ENCODE peak calls at places on chromosomes 11 and 22, in nine cellular contexts. R is endothelial cell, M is dorsolateral prefrontal cortex, X is WTC11, C is left lobe of liver, U is neural crest cell, Q is amniotic stem cell, L is kidney epithelial cell, N is mesenchymal stem cell. A is an unnamed sample.

GRCh38 chr11:13126430-13126829 is 117.3 kb downstream of the RASSF10 start:
- DNase-seq in R (no peak), M (no peak), X (no peak), C (no peak), U (no peak), Q (peak), L (peak), N (peak), A (no peak)

GRCh38 chr11:17395978-17396377 is 7.5 kb upstream of the KCNJ11 start:
- DNase-seq in R (no peak), M (no peak), X (no peak), C (no peak), U (no peak), Q (no peak), L (no peak), N (no peak), A (no peak)

GRCh38 chr11:1982908-1983600 is 14.6 kb downstream of the H19 start:
- DNase-seq in R (no peak), M (no peak), X (no peak), C (no peak), U (no peak), Q (no peak), L (no peak), N (no peak), A (no peak)

GRCh38 chr11:8097926-8098325 is 16.9 kb downstream of the TUB start:
- DNase-seq in R (no peak), M (no peak), X (no peak), C (peak), U (no peak), Q (no peak), L (no peak), N (no peak), A (no peak)

GRCh38 chr11:725624-726202 is 19.7 kb downstream of the EPS8L2 start:
- DNase-seq in R (no peak), M (no peak), X (peak), C (no peak), U (no peak), Q (no peak), L (no peak), N (no peak), A (no peak)

GRCh38 chr22:34800265-34800664 is 265.7 kb upstream of the ISX start:
- DNase-seq in R (no peak), M (no peak), X (no peak), C (no peak), U (no peak), Q (peak), L (peak), N (peak), A (no peak)

GRCh38 chr22:37133304-37134018 is 16.3 kb downstream of the IL2RB start:
- DNase-seq in R (no peak), M (no peak), X (no peak), C (no peak), U (no peak), Q (no peak), L (no peak), N (no peak), A (no peak)

GRCh38 chr22:20439928-20440575 is 2.4 kb upstream of the SCARF2 start:
- DNase-seq in R (no peak), M (peak), X (no peak), C (no peak), U (no peak), Q (no peak), L (no peak), N (no peak), A (no peak)

GRCh38 chr11:64186205-64187165 is 514 bp downstream of the STIP1 start:
- DNase-seq in R (no peak), M (no peak), X (no peak), C (no peak), U (no peak), Q (no peak), L (no peak), N (peak), A (no peak)

GRCh38 chr11:119168471-119169271 is at the start of gene NLRX1:
- DNase-seq in R (peak), M (peak), X (peak), C (peak), U (peak), Q (peak), L (no peak), N (peak), A (peak)

GRCh38 chr11:78227906-78228305 is 39.2 kb downstream of the USP35 start:
- DNase-seq in R (no peak), M (no peak), X (no peak), C (peak), U (no peak), Q (no peak), L (no peak), N (no peak), A (no peak)

GRCh38 chr11:68685656-68686380 is 1.5 kb downstream of the GAL start:
- DNase-seq in R (no peak), M (no peak), X (no peak), C (no peak), U (no peak), Q (no peak), L (no peak), N (no peak), A (no peak)

GRCh38 chr11:60500276-60500935 is 7.8 kb downstream of the MS4A12 start:
- DNase-seq in R (no peak), M (no peak), X (no peak), C (no peak), U (no peak), Q (no peak), L (peak), N (no peak), A (peak)

GRCh38 chr11:70432065-70432464 is 33.7 kb downstream of the CTTN start:
- DNase-seq in R (no peak), M (no peak), X (no peak), C (no peak), U (no peak), Q (no peak), L (no peak), N (no peak), A (no peak)

GRCh38 chr11:8206251-8207079 is 37.6 kb upstream of the RIC3 start:
- DNase-seq in R (peak), M (peak), X (no peak), C (peak), U (no peak), Q (no peak), L (no peak), N (no peak), A (no peak)

GRCh38 chr11:62789576-62789975 is 2.2 kb downstream of the TMEM223 start:
- DNase-seq in R (no peak), M (no peak), X (no peak), C (no peak), U (no peak), Q (no peak), L (no peak), N (no peak), A (no peak)

GRCh38 chr11:704799-705645 is 1.0 kb upstream of the EPS8L2 start:
- DNase-seq in R (no peak), M (no peak), X (no peak), C (peak), U (no peak), Q (no peak), L (no peak), N (no peak), A (no peak)

GRCh38 chr11:79294845-79295520 is 145.8 kb downstream of the TENM4 start:
- DNase-seq in R (no peak), M (no peak), X (no peak), C (no peak), U (no peak), Q (no peak), L (no peak), N (no peak), A (no peak)

GRCh38 chr11:46247090-46247489 is 30.4 kb upstream of the CREB3L1 start:
- DNase-seq in R (no peak), M (no peak), X (no peak), C (no peak), U (no peak), Q (no peak), L (no peak), N (no peak), A (no peak)

GRCh38 chr11:11010624-11011127 is 152.8 kb upstream of the ZBED5 start:
- DNase-seq in R (peak), M (no peak), X (peak), C (peak), U (no peak), Q (no peak), L (no peak), N (peak), A (peak)

GRCh38 chr11:66044757-66045156 is 4.2 kb downstream of the GAL3ST3 start:
- DNase-seq in R (no peak), M (no peak), X (no peak), C (no peak), U (no peak), Q (no peak), L (no peak), N (no peak), A (no peak)

GRCh38 chr11:66971483-66971882 is 3.6 kb upstream of the C11orf86 start:
- DNase-seq in R (no peak), M (no peak), X (no peak), C (no peak), U (no peak), Q (no peak), L (no peak), N (peak), A (no peak)

GRCh38 chr11:17992916-17993315 is 19.9 kb downstream of the SERGEF start:
- DNase-seq in R (no peak), M (peak), X (no peak), C (no peak), U (no peak), Q (no peak), L (no peak), N (no peak), A (no peak)

GRCh38 chr11:82767123-82767522 is 33.5 kb upstream of the FAM181B start:
- DNase-seq in R (no peak), M (no peak), X (no peak), C (no peak), U (no peak), Q (no peak), L (no peak), N (no peak), A (no peak)

GRCh38 chr11:16248248-16248647 is 108.1 kb downstream of the SOX6 start:
- DNase-seq in R (no peak), M (no peak), X (no peak), C (no peak), U (no peak), Q (no peak), L (no peak), N (no peak), A (no peak)

GRCh38 chr22:46367707-46368191 is 32.2 kb downstream of the TRMU start:
- DNase-seq in R (peak), M (no peak), X (peak), C (peak), U (peak), Q (peak), L (no peak), N (peak), A (peak)

GRCh38 chr11:120869516-120870011 is 154.3 kb upstream of the TBCEL start:
- DNase-seq in R (no peak), M (no peak), X (no peak), C (no peak), U (no peak), Q (no peak), L (no peak), N (no peak), A (no peak)

GRCh38 chr11:114250993-114251796 is 45.0 kb upstream of the NNMT start:
- DNase-seq in R (no peak), M (no peak), X (no peak), C (no peak), U (no peak), Q (no peak), L (no peak), N (no peak), A (no peak)

A was measured in NT2/D1.